ENCODE peak calls at places on chromosomes 5 and 9, in four cellular contexts. K is body of pancreas; B is CD8-positive, alpha-beta T cell; J is PC-9. I is an unnamed sample. For H3K4me1, the result is how much of the 10 kb centered on the place peaks cover.

GRCh38 chr5:38367410-38367809 is 109.1 kb downstream of the EGFLAM start:
- DNase-seq in K (no peak), B (no peak), J (no peak), I (no peak)

GRCh38 chr9:28007097-28007817 is 434.0 kb upstream of the C9orf72 start:
- DNase-seq in K (no peak), B (no peak), J (no peak), I (no peak)

GRCh38 chr9:94631599-94631998 is 7.7 kb downstream of the FBP1 start:
- DNase-seq in K (peak), B (no peak), J (no peak), I (no peak)

GRCh38 chr9:14246951-14247350 is 67.0 kb downstream of the NFIB start:
- DNase-seq in K (no peak), B (no peak), J (no peak), I (no peak)

GRCh38 chr5:10220253-10220652 is 29.4 kb downstream of the ATPSCKMT start:
- DNase-seq in K (no peak), B (no peak), J (no peak), I (no peak)

GRCh38 chr5:14168793-14169262 is 25.7 kb downstream of the TRIO start:
- DNase-seq in K (no peak), B (no peak), J (no peak), I (no peak)

GRCh38 chr5:53406630-53407316 is 73.7 kb upstream of the FST start:
- DNase-seq in K (no peak), B (no peak), J (peak), I (no peak)

GRCh38 chr9:127928232-127929043 is 2.1 kb downstream of the PIP5KL1 start:
- DNase-seq in K (no peak), B (no peak), J (no peak), I (no peak)

GRCh38 chr5:24742334-24742733 is 97.6 kb upstream of the CDH10 start:
- DNase-seq in K (no peak), B (no peak), J (peak), I (no peak)

GRCh38 chr9:122318284-122318683 is 52.5 kb upstream of the PTGS1 start:
- DNase-seq in K (no peak), B (no peak), J (no peak), I (no peak)

GRCh38 chr9:129823163-129823933 is 588 bp downstream of the TOR1A start:
- DNase-seq in K (peak), B (peak), J (peak), I (no peak)

GRCh38 chr5:156824800-156825199 is 25.3 kb upstream of the PPP1R2B start:
- DNase-seq in K (no peak), B (no peak), J (no peak), I (no peak)

GRCh38 chr9:22922222-22922621 is 475.6 kb downstream of the DMRTA1 start:
- DNase-seq in K (no peak), B (no peak), J (no peak), I (no peak)

GRCh38 chr9:71966601-71967000 is 55.2 kb downstream of the C9orf85 start:
- DNase-seq in K (no peak), B (no peak), J (no peak), I (no peak)

GRCh38 chr5:65707663-65708062 is 14.2 kb downstream of the SGTB start:
- DNase-seq in K (no peak), B (no peak), J (no peak), I (no peak)

GRCh38 chr9:123795336-123795735 is 134.6 kb downstream of the DENND1A start:
- DNase-seq in K (no peak), B (no peak), J (no peak), I (no peak)

GRCh38 chr5:42403236-42403635 is 20.0 kb upstream of the GHR start:
- DNase-seq in K (no peak), B (no peak), J (no peak), I (no peak)

GRCh38 chr9:72396247-72397091 is 31.5 kb upstream of the ZFAND5 start:
- DNase-seq in K (no peak), B (no peak), J (peak), I (no peak)

GRCh38 chr9:38641985-38642864 is 21.8 kb upstream of the ANKRD18A start:
- DNase-seq in K (peak), B (no peak), J (peak), I (no peak)

GRCh38 chr5:102700916-102701315 is 54.2 kb upstream of the PAM start:
- DNase-seq in K (no peak), B (no peak), J (no peak), I (no peak)

GRCh38 chr5:136467632-136468031 is 102.3 kb upstream of the TRPC7 start:
- DNase-seq in K (no peak), B (no peak), J (no peak), I (no peak)

GRCh38 chr5:180790020-180790419 is 12.6 kb downstream of the MGAT1 start:
- DNase-seq in K (peak), B (no peak), J (no peak), I (no peak)

GRCh38 chr5:73325546-73325945 is 123.0 kb downstream of the FOXD1 start:
- DNase-seq in K (no peak), B (no peak), J (no peak), I (no peak)
- H3K27ac ChIP-seq in K (no peak), B (no peak), J (no peak), I (no peak)

DNA sequence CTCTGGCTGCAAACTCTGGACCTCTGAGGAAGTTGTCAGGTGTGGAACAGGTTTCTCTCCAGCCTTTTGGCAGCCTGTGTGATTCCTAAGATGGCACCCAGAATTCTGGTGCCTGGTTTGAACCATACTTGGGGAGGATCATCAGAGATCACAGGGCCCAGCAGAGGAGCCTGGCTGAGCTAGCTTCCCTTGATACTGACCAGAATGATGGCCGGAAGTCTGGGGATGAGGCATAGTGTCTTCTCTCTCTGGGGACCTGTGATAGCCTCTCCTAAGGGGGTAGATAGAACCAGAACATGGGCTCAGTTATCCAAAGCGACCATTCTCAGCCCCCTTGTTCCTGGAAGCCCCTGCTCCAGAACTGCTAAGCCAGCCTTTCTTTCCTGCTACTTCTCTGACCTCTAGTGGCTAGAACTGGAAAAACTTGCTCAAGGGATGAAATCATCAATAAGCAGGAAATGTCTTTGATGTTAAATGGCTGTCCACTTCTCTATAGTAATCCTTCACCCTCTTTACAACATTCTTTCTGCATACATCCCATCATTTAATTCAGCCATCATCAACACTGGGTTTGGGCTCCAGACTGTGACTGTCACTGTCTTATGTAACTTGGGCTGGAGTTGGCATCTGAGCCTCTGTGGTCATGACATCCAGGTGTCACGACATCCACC is 55.1 kb downstream of the C9orf152 start:
- DNase-seq in K (no peak), B (no peak), J (no peak), I (no peak)
- H3K4me1 ChIP-seq in K (under half), B (under half), J (under half), I (under half)

GRCh38 chr9:133880136-133880535 is 112.0 kb downstream of the VAV2 start:
- DNase-seq in K (no peak), B (no peak), J (no peak), I (peak)
- H3K4me3 ChIP-seq in K (no peak), B (no peak), J (no peak), I (no peak)

GRCh38 chr9:100028201-100028784 is 70.5 kb downstream of the ERP44 start:
- DNase-seq in K (peak), B (peak), J (peak), I (peak)
- H3K27ac ChIP-seq in K (no peak), B (no peak), J (no peak), I (no peak)

I was measured in psoas muscle.